ENCODE peak calls at places on chromosomes 2 and 18, in seven cellular contexts. R, A, U, Q, B, Y and O are unnamed samples.

GRCh38 chr2:143451622-143452021 is 322.4 kb downstream of the ARHGAP15 start:
- DNase-seq in R (peak; percentile 54), A (no peak), U (no peak), Q (no peak), B (no peak), Y (no peak), O (no peak)

GRCh38 chr2:23330214-23330613 is 54.8 kb upstream of the KLHL29 start:
- DNase-seq in R (no peak), A (no peak), U (no peak), Q (peak; percentile 85), B (no peak), Y (no peak), O (no peak)

GRCh38 chr2:32464441-32464840 is 107.6 kb downstream of the BIRC6 start:
- DNase-seq in R (no peak), A (no peak), U (no peak), Q (no peak), B (no peak), Y (no peak), O (no peak)

GRCh38 chr2:216113572-216113971 is 4.4 kb downstream of the XRCC5 start:
- DNase-seq in R (no peak), A (no peak), U (no peak), Q (no peak), B (no peak), Y (no peak), O (no peak)

GRCh38 chr2:179824961-179825360 is 36.5 kb downstream of the ZNF385B start:
- DNase-seq in R (no peak), A (no peak), U (no peak), Q (peak; percentile 66), B (no peak), Y (no peak), O (no peak)

GRCh38 chr2:216765810-216766259 is 70.5 kb upstream of the IGFBP5 start:
- DNase-seq in R (no peak), A (no peak), U (no peak), Q (peak; percentile 93), B (no peak), Y (no peak), O (no peak)

GRCh38 chr2:168432565-168433186 is 23.4 kb upstream of the CERS6 start:
- DNase-seq in R (no peak), A (no peak), U (no peak), Q (no peak), B (peak; percentile 31), Y (peak; percentile 49), O (no peak)

GRCh38 chr2:121142452-121142851 is 142.6 kb downstream of the TFCP2L1 start:
- DNase-seq in R (no peak), A (no peak), U (no peak), Q (no peak), B (no peak), Y (no peak), O (no peak)

GRCh38 chr2:8277921-8278571 is 403.8 kb upstream of the ID2 start:
- DNase-seq in R (no peak), A (no peak), U (no peak), Q (no peak), B (no peak), Y (no peak), O (no peak)

GRCh38 chr2:31347788-31348187 is 66.8 kb downstream of the XDH start:
- DNase-seq in R (peak; percentile 46), A (peak; percentile 43), U (no peak), Q (peak; percentile 57), B (no peak), Y (no peak), O (no peak)

GRCh38 chr2:240981871-240982800 is 16.3 kb upstream of the SNED1 start:
- DNase-seq in R (no peak), A (no peak), U (no peak), Q (no peak), B (no peak), Y (no peak), O (no peak)

GRCh38 chr2:23859983-23860382 is 66.9 kb downstream of the ATAD2B start:
- DNase-seq in R (peak; percentile 7), A (no peak), U (no peak), Q (no peak), B (no peak), Y (no peak), O (peak; percentile 6)

GRCh38 chr2:74436111-74436803 is 5.5 kb downstream of the RTKN start:
- DNase-seq in R (no peak), A (no peak), U (no peak), Q (no peak), B (no peak), Y (no peak), O (no peak)

GRCh38 chr2:206989306-206989705 is 50.0 kb downstream of the CPO start:
- DNase-seq in R (no peak), A (no peak), U (peak; percentile 43), Q (peak; percentile 64), B (no peak), Y (no peak), O (no peak)

GRCh38 chr18:44273298-44273697 is 407.4 kb upstream of the SETBP1 start:
- DNase-seq in R (no peak), A (no peak), U (no peak), Q (no peak), B (no peak), Y (no peak), O (no peak)

GRCh38 chr2:16187517-16187887 is 247.2 kb downstream of the MYCN start:
- DNase-seq in R (no peak), A (no peak), U (no peak), Q (no peak), B (no peak), Y (no peak), O (no peak)

GRCh38 chr2:85692039-85692645 is 2.0 kb upstream of the GNLY start:
- DNase-seq in R (no peak), A (no peak), U (no peak), Q (no peak), B (no peak), Y (no peak), O (no peak)